ENCODE peak calls at places on chromosome 4, in four cellular contexts. U, O, R and W are unnamed samples.

GRCh38 chr4:38673109-38673978 is 9.3 kb downstream of the KLF3 start:
- DNase-seq in U (no peak), O (no peak), R (no peak), W (no peak)

GRCh38 chr4:147160908-147161513 is 215.3 kb upstream of the TTC29 start:
- DNase-seq in R (peak; percentile 34), O (no peak), U (no peak), W (no peak)

GRCh38 chr4:92387459-92388069 is 83.8 kb downstream of the GRID2 start:
- DNase-seq in U (no peak), R (no peak), O (peak; percentile 25), W (no peak)

GRCh38 chr4:166501941-166502382 is 628.9 kb downstream of the TLL1 start:
- DNase-seq in R (peak; percentile 9), U (no peak), O (peak; percentile 1), W (no peak)

GRCh38 chr4:19164334-19164733 is 1087.4 kb upstream of the SLIT2 start:
- DNase-seq in O (no peak), R (no peak), U (no peak), W (no peak)

GRCh38 chr4:20178902-20179576 is 72.7 kb upstream of the SLIT2 start:
- DNase-seq in R (no peak), O (no peak), U (no peak), W (no peak)

GRCh38 chr4:186832906-186833305 is 109.2 kb upstream of the FAT1 start:
- DNase-seq in O (no peak), U (no peak), R (no peak), W (no peak)

GRCh38 chr4:3291969-3292570 is 751 bp upstream of the RGS12 start:
- DNase-seq in R (peak; percentile 36), O (peak; percentile 74), U (peak; percentile 69), W (no peak)

GRCh38 chr4:36244257-36245084 is at the start of gene ARAP2:
- DNase-seq in R (peak; percentile 83), O (no peak), U (peak; percentile 54), W (peak; percentile 70)

GRCh38 chr4:169312690-169313422 is 42.1 kb upstream of the SH3RF1 start:
- DNase-seq in O (no peak), R (no peak), U (no peak), W (no peak)

GRCh38 chr4:182724414-182724813 is 192.8 kb downstream of the DCTD start:
- DNase-seq in R (no peak), O (no peak), U (no peak), W (no peak)

GRCh38 chr4:145524535-145524934 is 42.9 kb downstream of the SMAD1 start:
- DNase-seq in R (no peak), O (no peak), U (no peak), W (no peak)

GRCh38 chr4:106318511-106318910 is 2.2 kb downstream of the AIMP1 start:
- DNase-seq in U (no peak), R (no peak), O (no peak), W (no peak)

GRCh38 chr4:98661356-98662054 is 3.1 kb upstream of the TSPAN5 start:
- DNase-seq in O (no peak), U (no peak), R (no peak), W (no peak)

GRCh38 chr4:44623687-44624086 is 27.7 kb downstream of the YIPF7 start:
- DNase-seq in R (no peak), O (no peak), U (no peak), W (no peak)

GRCh38 chr4:69782651-69783310 is 22.4 kb upstream of the SULT1B1 start:
- DNase-seq in O (no peak), U (no peak), R (no peak), W (no peak)

GRCh38 chr4:186486172-186486571 is 69.2 kb downstream of the MTNR1A start:
- DNase-seq in O (no peak), R (no peak), U (no peak), W (no peak)

GRCh38 chr4:8582941-8583654 is 2.9 kb downstream of the GPR78 start:
- DNase-seq in R (no peak), O (no peak), U (no peak), W (no peak)

GRCh38 chr4:55524844-55525571 is 21.7 kb downstream of the CLOCK start:
- DNase-seq in R (no peak), O (no peak), U (no peak), W (no peak)

GRCh38 chr4:98474408-98474844 is 184.0 kb downstream of the TSPAN5 start:
- DNase-seq in O (no peak), U (peak; percentile 12), R (no peak), W (no peak)

GRCh38 chr4:10158355-10158942 is 41.9 kb upstream of the WDR1 start:
- DNase-seq in R (no peak), O (no peak), U (no peak), W (no peak)

GRCh38 chr4:76879731-76880364 is 18.1 kb downstream of the SOWAHB start:
- DNase-seq in R (no peak), U (no peak), O (no peak), W (no peak)

GRCh38 chr4:18917689-18918088 is 896.1 kb upstream of the LCORL start:
- DNase-seq in R (no peak), O (no peak), U (no peak), W (no peak)

GRCh38 chr4:47705326-47705981 is 132.4 kb downstream of the CORIN start:
- DNase-seq in O (no peak), R (peak; percentile 7), U (no peak), W (no peak)

GRCh38 chr4:188941524-188942109 is 802.4 kb downstream of the TRIML1 start:
- DNase-seq in O (no peak), R (no peak), U (peak; percentile 66), W (no peak)

GRCh38 chr4:32624943-32625603 is 1904.9 kb downstream of the PCDH7 start:
- DNase-seq in R (no peak), O (no peak), U (no peak), W (no peak)

GRCh38 chr4:54526560-54526959 is 131.2 kb upstream of the KIT start:
- DNase-seq in O (no peak), R (no peak), U (no peak), W (no peak)

GRCh38 chr4:52260507-52261302 is 209.6 kb downstream of the SPATA18 start:
- DNase-seq in R (no peak), O (no peak), U (no peak), W (no peak)

GRCh38 chr4:182201871-182202270 is 41.3 kb upstream of the TENM3 start:
- DNase-seq in U (no peak), R (no peak), O (no peak), W (no peak)

GRCh38 chr4:183589710-183590109 is 69.3 kb downstream of the RWDD4 start:
- DNase-seq in O (no peak), U (no peak), R (no peak), W (no peak)